ENCODE peak calls at places on chromosome X, in five cellular contexts. C, B, L, J and F are unnamed samples.

GRCh38 chrX:47189906-47190305 is 3.7 kb upstream of the UBA1 start:
- DNase-seq in C (no peak), B (no peak), L (no peak), J (no peak), F (no peak)

GRCh38 chrX:25034889-25035288 is 19.1 kb upstream of the ARX start:
- DNase-seq in C (no peak), B (no peak), L (peak), J (no peak), F (no peak)

GRCh38 chrX:139213241-139213709 is 317.3 kb upstream of the F9 start:
- DNase-seq in C (no peak), B (peak), L (peak), J (no peak), F (no peak)

GRCh38 chrX:150730719-150731118 is 37.5 kb downstream of the MTMR1 start:
- DNase-seq in C (no peak), B (no peak), L (no peak), J (no peak), F (no peak)

GRCh38 chrX:36867143-36867542 is 141.0 kb upstream of the FAM47C start:
- DNase-seq in C (no peak), B (peak), L (peak), J (no peak), F (no peak)

GRCh38 chrX:106481341-106481740 is 130.4 kb upstream of the RADX start:
- DNase-seq in C (peak), B (peak), L (peak), J (no peak), F (peak)

GRCh38 chrX:20382518-20383291 is 116.0 kb upstream of the RPS6KA3 start:
- DNase-seq in C (peak), B (no peak), L (peak), J (no peak), F (no peak)

GRCh38 chrX:46770006-46770816 is 11.3 kb upstream of the SLC9A7 start:
- DNase-seq in C (no peak), B (no peak), L (no peak), J (no peak), F (no peak)

GRCh38 chrX:155615938-155616337 is 3.2 kb upstream of the TMLHE start:
- DNase-seq in C (no peak), B (no peak), L (no peak), J (no peak), F (no peak)

GRCh38 chrX:87409113-87409841 is 108.3 kb upstream of the KLHL4 start:
- DNase-seq in C (no peak), B (peak), L (peak), J (no peak), F (no peak)

GRCh38 chrX:105882581-105883275 is 60.4 kb downstream of the NRK start:
- DNase-seq in C (no peak), B (no peak), L (no peak), J (no peak), F (no peak)

GRCh38 chrX:46770817-46771163 is 11.9 kb upstream of the SLC9A7 start:
- DNase-seq in C (no peak), B (no peak), L (no peak), J (no peak), F (no peak)

GRCh38 chrX:14039344-14039743 is 9.7 kb upstream of the GEMIN8 start:
- DNase-seq in C (no peak), B (peak), L (peak), J (no peak), F (no peak)

GRCh38 chrX:64976673-64977040 is 407 bp upstream of the ZC4H2 start:
- DNase-seq in C (no peak), B (no peak), L (no peak), J (no peak), F (no peak)

GRCh38 chrX:45479196-45479834 is 278.6 kb upstream of the DIPK2B start:
- DNase-seq in C (no peak), B (no peak), L (no peak), J (no peak), F (peak)

GRCh38 chrX:133081990-133082389 is 14.9 kb downstream of the USP26 start:
- DNase-seq in C (no peak), B (no peak), L (no peak), J (no peak), F (no peak)

GRCh38 chrX:26952213-26952612 is 510.9 kb downstream of the PPP4R3C start:
- DNase-seq in C (no peak), B (no peak), L (no peak), J (no peak), F (no peak)

GRCh38 chrX:37378399-37378798 is 29.2 kb downstream of the PRRG1 start:
- DNase-seq in C (no peak), B (no peak), L (no peak), J (no peak), F (no peak)

GRCh38 chrX:3548743-3549441 is 164.6 kb downstream of the PRKX start:
- DNase-seq in C (no peak), B (no peak), L (peak), J (no peak), F (peak)

GRCh38 chrX:14875624-14876023 is 2.4 kb downstream of the MOSPD2 start:
- DNase-seq in C (no peak), B (no peak), L (no peak), J (no peak), F (no peak)

GRCh38 chrX:7330971-7331746 is 183.2 kb upstream of the PUDP start:
- DNase-seq in C (no peak), B (no peak), L (no peak), J (no peak), F (no peak)

GRCh38 chrX:63434206-63434605 is 83.1 kb upstream of the SPIN4 start:
- DNase-seq in C (no peak), B (no peak), L (no peak), J (no peak), F (no peak)

GRCh38 chrX:84634201-84634782 is 132.0 kb upstream of the HDX start:
- DNase-seq in C (no peak), B (no peak), L (no peak), J (no peak), F (no peak)

GRCh38 chrX:136652822-136653723 is 5.1 kb downstream of the CD40LG start:
- DNase-seq in C (no peak), B (no peak), L (no peak), J (no peak), F (no peak)

GRCh38 chrX:53481093-53481492 is 46.9 kb upstream of the HSD17B10 start:
- DNase-seq in C (no peak), B (peak), L (no peak), J (no peak), F (no peak)

GRCh38 chrX:94633237-94633636 is 959.2 kb downstream of the FAM133A start:
- DNase-seq in C (no peak), B (no peak), L (no peak), J (no peak), F (no peak)
- TF ChIP-seq SRF in C (no peak), B (no peak), L (no peak), J (no peak), F (no peak)

GRCh38 chrX:1481636-1482529 is 29.2 kb upstream of the ASMTL start:
- DNase-seq in C (peak), B (no peak), L (peak), J (peak), F (peak)

GRCh38 chrX:1484638-1485019 is 31.9 kb upstream of the ASMTL start:
- DNase-seq in C (no peak), B (no peak), L (no peak), J (no peak), F (no peak)

GRCh38 chrX:1486177-1486576 is 33.5 kb upstream of the ASMTL start:
- DNase-seq in C (no peak), B (no peak), L (no peak), J (no peak), F (no peak)

GRCh38 chrX:1485033-1485432 is 32.3 kb upstream of the ASMTL start:
- DNase-seq in C (no peak), B (no peak), L (no peak), J (no peak), F (no peak)

DNA sequence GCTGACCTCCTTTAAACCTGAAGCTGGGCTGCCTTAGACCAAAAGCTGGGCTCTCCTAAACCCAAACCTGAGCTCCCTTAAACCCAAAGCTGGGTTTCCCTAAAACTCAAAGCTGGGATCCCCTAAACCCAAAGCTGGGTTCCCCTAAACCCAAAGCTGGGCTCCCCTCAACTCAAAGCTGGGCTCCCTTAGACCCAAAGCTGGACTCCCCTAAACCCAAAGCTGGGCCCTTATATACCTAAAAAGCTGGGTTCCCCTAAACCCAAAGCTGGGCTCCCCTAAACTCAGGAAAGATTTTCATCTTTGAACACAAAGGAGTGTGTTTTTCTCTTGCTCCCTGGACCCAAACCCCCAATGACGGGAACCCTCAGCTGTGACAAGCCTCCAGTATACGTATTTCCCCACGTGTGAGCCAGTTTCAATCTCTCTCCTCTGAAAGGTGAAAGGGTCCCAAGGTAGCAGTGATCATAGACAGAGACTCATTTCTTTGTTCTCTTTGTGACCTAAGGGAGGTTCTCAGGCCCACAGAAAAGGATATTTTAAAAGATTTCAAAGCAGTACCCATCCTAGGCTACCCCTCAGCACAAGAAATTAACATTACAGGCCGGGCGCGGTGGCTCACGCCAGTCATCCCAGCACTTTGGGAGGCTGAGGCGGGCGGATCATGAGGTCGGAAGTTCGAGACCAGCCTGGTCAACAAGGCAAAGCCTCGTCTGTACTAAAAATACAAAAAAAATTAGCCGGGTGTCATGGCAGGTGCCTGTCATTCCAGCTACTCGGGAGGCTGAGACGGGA is 31.3 kb upstream of the ASMTL start:
- DNase-seq in C (peak), B (no peak), L (peak), J (no peak), F (no peak)
- TF ChIP-seq SRF in C (no peak), B (no peak), L (no peak), J (no peak), F (no peak)

GRCh38 chrX:100999451-100999850 is 29.9 kb downstream of the ARL13A start:
- DNase-seq in C (no peak), B (no peak), L (no peak), J (no peak), F (no peak)

GRCh38 chrX:100990139-100990538 is 20.6 kb downstream of the ARL13A start:
- DNase-seq in C (no peak), B (no peak), L (no peak), J (no peak), F (no peak)

GRCh38 chrX:100995469-100995868 is 26.0 kb downstream of the ARL13A start:
- DNase-seq in C (no peak), B (no peak), L (peak), J (no peak), F (peak)

DNA sequence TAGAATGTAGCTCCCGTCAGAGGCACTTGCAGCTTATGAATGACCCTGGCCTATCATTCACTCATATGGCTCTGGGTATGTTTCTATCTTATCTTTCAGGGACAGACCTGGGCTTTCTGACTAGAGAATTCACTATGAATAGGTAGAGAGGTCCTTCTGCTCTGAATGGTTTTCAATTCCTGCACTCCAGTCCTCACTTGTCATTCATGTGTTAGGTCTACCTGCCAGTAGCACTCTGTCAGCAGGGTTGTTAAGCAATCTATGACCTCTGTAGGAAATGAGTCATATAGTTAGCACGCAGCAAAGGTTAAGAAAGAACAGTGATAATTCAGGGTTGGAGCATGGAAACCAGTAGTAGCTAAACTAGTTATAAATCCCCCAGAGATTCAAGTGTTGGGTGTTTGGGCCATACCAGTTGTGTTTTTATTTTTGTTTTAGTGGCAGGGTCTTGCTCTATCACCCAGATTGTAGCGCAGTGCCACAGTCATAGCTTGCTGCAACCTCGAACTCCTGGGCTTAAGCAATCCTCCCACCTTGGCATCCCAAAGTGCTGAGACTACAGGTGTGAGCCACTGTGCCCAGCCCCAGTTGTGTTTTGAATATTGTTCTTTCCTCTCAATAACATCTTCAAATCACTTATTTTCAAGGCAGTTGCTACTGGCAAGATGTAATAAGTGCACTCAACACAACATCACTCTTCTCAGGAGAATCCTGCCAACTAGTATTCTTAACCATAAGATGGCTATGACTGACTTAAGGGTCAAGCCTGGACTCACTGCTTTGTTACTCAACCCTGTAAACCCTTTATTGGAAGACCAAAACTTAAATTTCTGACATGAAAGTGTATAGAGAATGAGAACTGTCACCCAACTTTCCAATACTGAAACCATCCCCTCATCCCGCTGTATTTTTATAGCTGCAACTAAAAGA is 25.1 kb downstream of the ARL13A start:
- DNase-seq in C (peak), B (peak), L (peak), J (no peak), F (peak)
- TF ChIP-seq SRF in C (no peak), B (no peak), L (no peak), J (no peak), F (no peak)

DNA sequence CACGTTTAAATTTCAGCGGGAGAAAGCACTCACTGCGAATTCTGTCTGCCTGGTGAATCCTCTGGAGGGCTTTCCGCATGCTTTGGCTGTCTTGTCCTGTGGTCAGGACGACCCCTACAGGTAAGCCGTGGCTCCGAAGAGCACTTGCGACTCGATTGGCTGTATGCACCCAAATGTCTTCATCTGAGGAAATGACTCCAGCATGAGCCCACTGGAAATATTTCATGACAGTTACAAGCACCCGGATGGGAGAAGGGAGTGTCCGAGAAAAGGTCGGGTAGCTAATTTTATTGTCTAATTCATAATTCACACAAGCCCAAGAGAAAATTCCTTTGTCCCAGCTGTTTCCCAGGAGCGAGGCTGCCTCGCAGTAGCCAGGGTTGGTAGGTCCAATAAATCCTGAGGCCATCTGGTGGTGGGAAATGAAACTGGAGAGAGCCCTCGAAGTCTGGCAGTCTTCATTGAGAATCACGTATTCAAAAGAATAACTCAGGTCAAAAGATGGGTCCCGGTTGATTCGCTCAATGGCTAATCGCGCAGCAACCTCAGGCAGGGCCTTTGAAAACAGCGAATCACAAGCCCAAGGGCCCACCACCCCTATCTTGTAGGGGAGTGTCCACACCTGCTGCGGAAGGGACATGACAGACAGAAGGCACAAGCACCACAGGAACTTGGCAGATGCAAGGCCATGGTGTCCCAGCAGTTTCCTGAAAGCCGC is 6.6 kb downstream of the GUCY2F start:
- DNase-seq in C (no peak), B (peak), L (peak), J (no peak), F (peak)
- TF ChIP-seq SRF in C (no peak), B (no peak), L (no peak), J (no peak), F (no peak)

DNA sequence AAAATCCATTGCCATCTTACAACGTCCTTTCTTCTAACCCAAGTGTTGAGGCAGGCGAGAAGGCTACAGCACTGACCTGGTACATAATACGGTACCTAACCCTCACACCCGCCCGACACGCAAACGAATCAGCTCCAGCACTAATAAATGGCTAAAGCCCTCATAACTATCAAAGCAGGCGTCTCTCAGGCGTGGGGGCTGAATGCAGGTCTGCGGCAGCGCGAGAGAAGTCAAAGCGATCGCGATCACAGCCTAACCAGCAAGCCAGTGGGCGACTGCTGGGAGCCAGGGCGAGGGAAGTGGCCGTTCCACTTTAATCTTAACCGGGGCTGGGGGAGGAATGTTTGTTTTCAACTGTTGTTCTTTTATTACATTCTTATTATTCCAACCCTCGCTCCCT is 1.5 kb downstream of the CDX4 start:
- DNase-seq in C (no peak), B (no peak), L (no peak), J (no peak), F (no peak)
- TF ChIP-seq SRF in C (no peak), B (no peak), L (no peak), J (no peak), F (no peak)

GRCh38 chrX:154603438-154604430 is 15.3 kb downstream of the CTAG1B start:
- DNase-seq in C (no peak), B (no peak), L (no peak), J (no peak), F (peak)
- TF ChIP-seq SRF in C (no peak), B (no peak), L (no peak), J (no peak), F (no peak)

DNA sequence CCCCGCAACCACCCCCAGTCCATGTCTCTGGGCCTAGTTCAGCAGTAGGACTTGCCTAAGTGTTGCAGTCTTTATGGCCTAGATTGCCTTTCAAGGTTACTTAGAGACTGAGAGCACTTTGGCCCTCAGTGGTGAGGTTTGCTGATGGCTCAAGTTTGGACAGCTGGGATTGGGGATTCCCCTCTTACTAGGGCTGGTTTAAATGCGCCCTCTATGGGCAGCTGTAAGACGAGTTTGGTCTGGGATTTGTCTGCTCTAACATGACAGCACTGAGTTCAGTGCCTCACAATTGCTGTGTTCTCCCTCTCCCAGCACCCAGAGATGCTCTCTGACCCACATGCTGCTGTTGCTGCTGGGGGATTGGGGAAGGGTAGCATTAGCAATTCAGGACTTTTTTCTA is 23.1 kb downstream of the DACH2 start:
- DNase-seq in C (no peak), B (no peak), L (peak), J (peak), F (no peak)
- TF ChIP-seq SRF in C (no peak), B (no peak), L (no peak), J (no peak), F (no peak)

DNA sequence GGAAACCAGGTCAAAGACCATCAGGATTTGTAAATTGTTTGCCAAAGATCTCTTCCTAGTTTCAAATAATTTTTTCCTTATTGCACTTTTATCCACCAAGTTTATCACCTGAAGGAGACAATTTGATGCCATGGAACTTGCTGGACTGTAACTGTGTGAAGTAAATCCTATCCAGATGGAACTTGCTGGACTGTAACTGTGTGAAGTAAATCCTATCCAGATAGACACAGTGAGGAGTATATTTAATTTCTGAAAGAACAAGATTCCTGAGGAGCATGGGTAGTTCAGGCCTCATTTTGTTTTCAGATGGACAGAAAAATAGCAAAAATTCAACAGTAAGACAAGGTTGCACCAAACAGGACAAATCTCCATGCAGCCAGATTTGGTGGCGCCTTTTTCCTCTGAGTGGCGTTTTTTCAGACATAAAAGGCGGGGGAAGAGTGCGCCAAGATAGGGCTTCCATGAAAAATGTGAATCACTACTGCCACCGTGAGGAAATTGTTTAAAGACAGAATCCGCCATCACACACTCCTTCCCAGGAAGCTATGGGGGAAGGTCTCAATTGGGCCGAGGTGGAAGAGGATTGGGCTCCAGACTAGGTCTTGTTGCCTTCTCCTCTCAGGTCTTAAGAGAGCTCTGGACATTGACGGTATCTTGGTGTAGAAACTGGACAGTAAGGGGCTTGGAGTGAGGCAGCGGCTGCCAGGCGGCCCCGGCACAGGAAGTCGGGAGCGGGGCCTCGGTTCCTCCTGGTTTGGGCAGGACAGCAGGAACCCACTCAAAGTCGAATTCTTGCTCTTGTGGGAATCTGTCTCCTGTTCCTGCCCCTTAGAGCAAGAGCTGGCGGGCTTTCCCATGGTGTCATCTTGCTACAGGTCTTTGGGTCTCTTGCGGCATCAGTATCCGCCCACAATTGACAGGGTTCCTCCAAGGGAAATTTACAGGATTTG is 234.7 kb downstream of the OR13H1 start:
- DNase-seq in C (peak), B (no peak), L (no peak), J (no peak), F (no peak)
- TF ChIP-seq SRF in C (no peak), B (no peak), L (no peak), J (no peak), F (no peak)